ENCODE peak calls at places on chromosomes 4 and X, in five cellular contexts. Q is endothelial cell, G is choroid plexus epithelial cell, U is glutamatergic neuron, Y is colonic mucosa. K is an unnamed sample.
A peak's percentile ranks its signal among the peaks of the same experiment; 100 is the strongest.

GRCh38 chr4:143587703-143588102 is 74.2 kb downstream of the SMARCA5 start:
- DNase-seq in Q (no peak), G (peak; percentile 23), U (no peak), Y (no peak), K (peak; percentile 8)

GRCh38 chrX:31245714-31246113 is 173.9 kb upstream of the FTHL17 start:
- DNase-seq in Q (no peak), G (no peak), U (no peak), Y (no peak), K (no peak)

GRCh38 chr4:10619855-10620254 is 64.7 kb downstream of the CLNK start:
- DNase-seq in Q (no peak), G (no peak), U (no peak), Y (no peak), K (no peak)

GRCh38 chrX:8043546-8043945 is 116.3 kb upstream of the PNPLA4 start:
- DNase-seq in Q (no peak), G (no peak), U (no peak), Y (no peak), K (no peak)

GRCh38 chrX:107716045-107716684 is 59.4 kb downstream of the TSC22D3 start:
- DNase-seq in Q (peak; percentile 33), G (peak; percentile 34), U (peak; percentile 73), Y (no peak), K (no peak)

GRCh38 chrX:71111851-71112468 is 583 bp upstream of the IL2RG start:
- DNase-seq in Q (no peak), G (no peak), U (no peak), Y (no peak), K (no peak)

GRCh38 chr4:35739305-35739704 is 505.0 kb downstream of the ARAP2 start:
- DNase-seq in Q (no peak), G (no peak), U (no peak), Y (no peak), K (no peak)

GRCh38 chr4:78951862-78952472 is 12.7 kb upstream of the PAQR3 start:
- DNase-seq in Q (peak; percentile 44), G (peak; percentile 68), U (no peak), Y (no peak), K (no peak)

GRCh38 chrX:133434197-133434820 is 19.0 kb upstream of the GPC4 start:
- DNase-seq in Q (no peak), G (no peak), U (no peak), Y (no peak), K (no peak)

GRCh38 chr4:168839758-168840385 is 170.2 kb downstream of the CBR4 start:
- DNase-seq in Q (no peak), G (peak; percentile 77), U (no peak), Y (no peak), K (no peak)

GRCh38 chr4:176534566-176534965 is 214.8 kb downstream of the SPCS3 start:
- DNase-seq in Q (no peak), G (peak; percentile 90), U (no peak), Y (no peak), K (no peak)

GRCh38 chrX:88560673-88561330 is 186.2 kb upstream of the CPXCR1 start:
- DNase-seq in Q (no peak), G (no peak), U (no peak), Y (no peak), K (no peak)

GRCh38 chr4:76904646-76905190 is 6.8 kb upstream of the SOWAHB start:
- DNase-seq in Q (no peak), G (no peak), U (no peak), Y (no peak), K (no peak)

GRCh38 chr4:77697860-77698599 is 92.4 kb downstream of the CXCL13 start:
- DNase-seq in Q (peak; percentile 12), G (peak; percentile 85), U (no peak), Y (peak; percentile 63), K (peak; percentile 10)

GRCh38 chr4:8847331-8847730 is 24.3 kb downstream of the HMX1 start:
- DNase-seq in Q (no peak), G (no peak), U (no peak), Y (no peak), K (no peak)

GRCh38 chr4:64857198-64857597 is 447.9 kb upstream of the TECRL start:
- DNase-seq in Q (no peak), G (no peak), U (no peak), Y (no peak), K (peak; percentile 8)

GRCh38 chrX:83759872-83760271 is 101.1 kb upstream of the CYLC1 start:
- DNase-seq in Q (no peak), G (peak; percentile 6), U (no peak), Y (no peak), K (no peak)

GRCh38 chrX:25009407-25009806 is 6.4 kb downstream of the ARX start:
- DNase-seq in Q (no peak), G (no peak), U (no peak), Y (no peak), K (no peak)

GRCh38 chr4:26736621-26737020 is 124.0 kb upstream of the STIM2 start:
- DNase-seq in Q (no peak), G (peak; percentile 28), U (no peak), Y (no peak), K (peak; percentile 81)

GRCh38 chr4:101914761-101915160 is 124.2 kb downstream of the BANK1 start:
- DNase-seq in Q (no peak), G (no peak), U (no peak), Y (no peak), K (no peak)

GRCh38 chr4:77801260-77801608 is 17.9 kb downstream of the CNOT6L start:
- DNase-seq in Q (no peak), G (no peak), U (no peak), Y (no peak), K (no peak)

GRCh38 chrX:64850371-64851082 is 125.7 kb downstream of the ZC4H2 start:
- DNase-seq in Q (no peak), G (no peak), U (no peak), Y (no peak), K (no peak)

GRCh38 chrX:153774576-153775292 is 6.1 kb upstream of the SRPK3 start:
- DNase-seq in Q (no peak), G (no peak), U (peak; percentile 10), Y (no peak), K (no peak)

GRCh38 chrX:106415276-106415895 is 196.4 kb upstream of the RADX start:
- DNase-seq in Q (peak; percentile 3), G (peak; percentile 50), U (no peak), Y (peak; percentile 23), K (no peak)

GRCh38 chr4:7506119-7506518 is 71.4 kb upstream of the PSAPL1 start:
- DNase-seq in Q (no peak), G (no peak), U (no peak), Y (no peak), K (no peak)

GRCh38 chr4:141899541-141899940 is 263.2 kb downstream of the IL15 start:
- DNase-seq in Q (no peak), G (no peak), U (no peak), Y (no peak), K (no peak)

GRCh38 chrX:35665311-35665710 is 132.8 kb upstream of the MAGEB16 start:
- DNase-seq in Q (no peak), G (no peak), U (no peak), Y (no peak), K (no peak)

GRCh38 chr4:48906283-48907173 is at the start of gene OCIAD2:
- DNase-seq in Q (peak; percentile 58), G (peak; percentile 39), U (peak; percentile 73), Y (peak; percentile 89), K (peak; percentile 33)
- TF ChIP-seq CTCF in Q (no peak), G (no peak), U (no peak), Y (peak; percentile 23), K (peak; percentile 14)

GRCh38 chr4:186191266-186192067 is at the start of gene CYP4V2:
- DNase-seq in Q (peak; percentile 76), G (peak; percentile 76), U (peak; percentile 83), Y (peak; percentile 87), K (no peak)

GRCh38 chr4:186189656-186190055 is 1.7 kb upstream of the CYP4V2 start:
- DNase-seq in Q (no peak), G (no peak), U (no peak), Y (no peak), K (no peak)

GRCh38 chr4:186190456-186191265 is 706 bp upstream of the CYP4V2 start:
- DNase-seq in Q (peak; percentile 26), G (peak; percentile 27), U (peak; percentile 53), Y (peak; percentile 53), K (no peak)

GRCh38 chr4:186193851-186194250 is 2.5 kb downstream of the CYP4V2 start:
- DNase-seq in Q (no peak), G (no peak), U (peak; percentile 28), Y (no peak), K (no peak)

DNA sequence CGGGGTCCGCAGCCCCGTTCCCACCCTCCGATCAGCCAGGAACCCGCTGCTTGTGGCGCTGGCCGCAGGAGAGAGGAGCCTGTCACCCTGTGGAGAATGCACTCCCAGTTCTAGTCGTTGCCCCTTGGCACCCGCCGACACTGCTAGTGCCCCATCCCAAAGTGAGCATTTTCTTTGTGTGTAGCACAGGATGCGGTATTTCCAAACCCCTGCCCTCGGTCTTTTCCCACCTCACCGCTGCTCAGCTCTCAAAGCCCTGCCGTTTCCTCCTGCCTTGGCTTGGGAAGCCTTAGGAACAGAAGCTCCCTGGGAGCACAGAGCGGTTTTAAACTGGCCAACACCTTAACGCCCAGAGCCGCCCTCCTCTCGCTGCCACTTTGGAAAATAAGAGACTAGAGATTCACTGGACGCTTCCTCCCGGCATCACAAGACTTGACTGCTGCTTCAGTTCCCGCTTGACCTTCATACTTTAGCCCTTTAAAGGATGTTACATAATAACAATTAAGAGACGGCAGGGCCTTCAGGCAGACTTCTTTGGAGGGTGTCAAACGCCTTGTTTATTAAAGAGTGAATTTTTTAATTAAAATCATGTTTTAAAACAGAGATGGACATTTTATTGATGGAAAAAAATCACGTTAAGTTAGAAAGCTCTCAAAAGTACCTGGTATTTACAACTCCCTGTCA is 843 bp downstream of the CYP4V2 start:
- DNase-seq in Q (peak; percentile 43), G (peak; percentile 52), U (peak; percentile 54), Y (peak; percentile 54), K (no peak)
- TF ChIP-seq CTCF in Q (no peak), G (no peak), U (no peak), Y (no peak), K (no peak)

GRCh38 chr4:163384926-163385325 is 41.2 kb downstream of the NPY5R start:
- DNase-seq in Q (no peak), G (no peak), U (no peak), Y (no peak), K (no peak)

GRCh38 chr4:163382178-163382869 is 38.6 kb downstream of the NPY5R start:
- DNase-seq in Q (no peak), G (no peak), U (no peak), Y (peak; percentile 18), K (peak; percentile 76)

GRCh38 chr4:163380703-163381102 is 37.0 kb downstream of the NPY5R start:
- DNase-seq in Q (no peak), G (no peak), U (no peak), Y (peak; percentile 50), K (no peak)

GRCh38 chr4:163385466-163385865 is 41.8 kb downstream of the NPY5R start:
- DNase-seq in Q (no peak), G (no peak), U (no peak), Y (no peak), K (no peak)

GRCh38 chr4:163384434-163384833 is 40.7 kb downstream of the NPY5R start:
- DNase-seq in Q (no peak), G (no peak), U (no peak), Y (no peak), K (no peak)
- TF ChIP-seq CTCF in Q (no peak), G (no peak), U (no peak), Y (no peak), K (no peak)

DNA sequence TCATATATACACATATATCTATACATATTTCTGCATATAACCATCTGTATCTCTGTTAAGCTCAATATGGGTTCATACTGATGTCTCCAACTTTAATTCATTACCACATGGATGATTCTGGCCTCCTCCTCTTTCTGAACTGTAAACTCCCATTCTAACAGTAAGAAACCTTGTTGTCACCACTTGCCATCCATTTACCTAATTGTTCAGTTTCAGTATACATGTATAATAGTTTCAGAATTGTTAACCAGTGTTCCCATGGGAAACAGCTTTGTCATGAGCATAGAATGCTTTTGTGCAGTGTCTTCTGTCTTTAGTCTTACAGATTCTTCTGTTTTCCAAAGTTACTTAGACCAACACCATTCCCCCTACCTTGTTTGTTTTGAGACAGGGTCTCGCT is 35.9 kb downstream of the SLC9A6 start:
- DNase-seq in Q (no peak), G (no peak), U (no peak), Y (no peak), K (no peak)
- TF ChIP-seq CTCF in Q (no peak), G (no peak), U (no peak), Y (no peak), K (no peak)

K was measured in retinal pigment epithelial cell.